ENCODE peak calls at places on chromosomes 7 and 10, in four cellular contexts. S, R, Q and Z are unnamed samples.

GRCh38 chr7:100865372-100865911 is 1.7 kb upstream of the TRIP6 start:
- DNase-seq in S (no peak), R (no peak), Q (no peak), Z (peak; percentile 53)

GRCh38 chr7:2809903-2810628 is 34.0 kb downstream of the GNA12 start:
- DNase-seq in S (no peak), R (no peak), Q (peak; percentile 24), Z (peak; percentile 14)

GRCh38 chr10:77179015-77179695 is 458.5 kb downstream of the KCNMA1 start:
- DNase-seq in S (peak; percentile 89), R (no peak), Q (peak; percentile 61), Z (no peak)

GRCh38 chr10:124120410-124121061 is 27.1 kb upstream of the CHST15 start:
- DNase-seq in S (no peak), R (no peak), Q (no peak), Z (no peak)

GRCh38 chr7:129073204-129073603 is 18.3 kb upstream of the TNPO3 start:
- DNase-seq in S (no peak), R (no peak), Q (no peak), Z (no peak)

GRCh38 chr7:5624386-5625365 is 156.8 kb downstream of the RNF216 start:
- DNase-seq in S (no peak), R (no peak), Q (no peak), Z (no peak)

GRCh38 chr10:11813855-11814557 is 9.2 kb upstream of the PROSER2 start:
- DNase-seq in S (no peak), R (no peak), Q (no peak), Z (no peak)

GRCh38 chr7:45812946-45813345 is 59.9 kb downstream of the CCDC201 start:
- DNase-seq in S (no peak), R (no peak), Q (no peak), Z (no peak)

GRCh38 chr10:52903397-52903938 is 130.9 kb upstream of the MBL2 start:
- DNase-seq in S (no peak), R (no peak), Q (no peak), Z (no peak)

GRCh38 chr10:73907841-73908517 is 3.0 kb upstream of the PLAU start:
- DNase-seq in S (peak; percentile 60), R (no peak), Q (no peak), Z (no peak)

GRCh38 chr7:140678081-140678815 is 5.5 kb downstream of the ADCK2 start:
- DNase-seq in S (no peak), R (no peak), Q (no peak), Z (no peak)

GRCh38 chr7:16431646-16432424 is 10.5 kb upstream of the CRPPA start:
- DNase-seq in S (no peak), R (no peak), Q (no peak), Z (no peak)

GRCh38 chr10:22803201-22803895 is 89.0 kb upstream of the PIP4K2A start:
- DNase-seq in S (no peak), R (no peak), Q (no peak), Z (no peak)

GRCh38 chr10:19815478-19816419 is 483 bp upstream of the PLXDC2 start:
- DNase-seq in S (peak; percentile 65), R (peak; percentile 94), Q (peak; percentile 81), Z (peak; percentile 58)

GRCh38 chr10:19819419-19820033 is 3.3 kb downstream of the PLXDC2 start:
- DNase-seq in S (peak; percentile 18), R (no peak), Q (peak; percentile 53), Z (no peak)

GRCh38 chr10:19816420-19817250 is at the start of gene PLXDC2:
- DNase-seq in S (no peak), R (no peak), Q (peak; percentile 47), Z (no peak)

GRCh38 chr10:19815036-19815435 is 1.2 kb upstream of the PLXDC2 start:
- DNase-seq in S (no peak), R (no peak), Q (no peak), Z (no peak)

DNA sequence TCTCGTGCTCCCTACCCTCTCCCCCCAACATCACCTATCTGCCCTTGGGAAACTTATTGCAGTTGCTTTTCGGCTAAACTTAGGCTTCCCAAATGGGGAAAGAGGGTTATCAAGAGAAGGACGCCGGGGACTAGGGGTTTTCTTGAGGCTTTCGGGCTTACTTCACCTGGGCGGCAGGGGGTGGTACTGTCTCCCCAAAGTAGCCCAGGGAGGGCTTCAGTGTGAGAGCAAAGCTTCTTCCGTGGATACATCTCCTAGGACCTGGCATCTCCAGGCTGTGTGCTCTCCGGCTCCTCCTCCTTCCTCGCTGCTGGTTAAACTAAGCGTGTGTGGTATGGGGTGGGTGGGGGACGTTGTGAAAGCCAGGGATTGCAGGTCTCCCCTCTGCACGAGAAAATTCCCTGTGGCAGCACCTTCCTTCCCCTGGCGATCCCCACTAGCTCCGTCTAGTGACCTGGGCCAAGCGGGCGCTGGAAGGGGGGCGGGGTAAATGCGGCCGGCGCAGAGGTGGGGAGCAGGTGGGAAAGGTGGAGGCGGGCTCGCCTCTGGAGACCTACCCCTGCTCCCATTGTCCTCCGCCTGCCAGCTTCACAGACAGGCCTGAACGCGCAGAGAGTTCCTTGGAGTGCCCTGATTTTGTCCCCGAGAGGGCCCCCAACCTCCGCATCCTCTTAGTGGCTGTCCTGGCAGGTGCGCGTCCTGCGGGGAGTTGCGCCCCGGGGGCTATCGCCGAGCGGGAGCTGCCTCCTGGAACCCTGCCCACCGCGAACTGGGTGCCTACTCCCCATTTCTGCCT is 1.2 kb downstream of the PLXDC2 start:
- DNase-seq in S (peak; percentile 16), R (no peak), Q (peak; percentile 30), Z (peak; percentile 52)
- TF ChIP-seq CTCF in S (no peak), R (no peak), Q (no peak), Z (no peak)

GRCh38 chr10:117132751-117133231 is 5.3 kb downstream of the VAX1 start:
- DNase-seq in S (no peak), R (no peak), Q (no peak), Z (no peak)

GRCh38 chr10:117133273-117134083 is 4.6 kb downstream of the VAX1 start:
- DNase-seq in S (no peak), R (no peak), Q (no peak), Z (no peak)

GRCh38 chr10:117135480-117136140 is 2.5 kb downstream of the VAX1 start:
- DNase-seq in S (no peak), R (no peak), Q (no peak), Z (no peak)

GRCh38 chr10:117135026-117135372 is 3.1 kb downstream of the VAX1 start:
- DNase-seq in S (no peak), R (no peak), Q (no peak), Z (no peak)

GRCh38 chr10:117134084-117135025 is 3.7 kb downstream of the VAX1 start:
- DNase-seq in S (no peak), R (no peak), Q (no peak), Z (no peak)
- H3K4me1 ChIP-seq in S (no peaks in the 10 kb centered on the region), R (peaks cover 45% of the 10 kb centered on the region), Q (peaks cover 4% of the 10 kb centered on the region), Z (peaks cover 15% of the 10 kb centered on the region)

GRCh38 chr7:105600720-105601550 is 19.6 kb upstream of the EFCAB10 start:
- DNase-seq in S (no peak), R (no peak), Q (no peak), Z (peak; percentile 50)
- TF ChIP-seq POLR2A in S (no peak), R (no peak), Q (no peak), Z (no peak)

GRCh38 chr10:48697091-48697490 is 12.4 kb downstream of the WDFY4 start:
- DNase-seq in S (no peak), R (peak; percentile 75), Q (no peak), Z (no peak)

GRCh38 chr10:48700071-48700470 is 15.4 kb downstream of the WDFY4 start:
- DNase-seq in S (no peak), R (peak; percentile 49), Q (no peak), Z (no peak)

GRCh38 chr10:48696535-48696873 is 11.8 kb downstream of the WDFY4 start:
- DNase-seq in S (no peak), R (no peak), Q (no peak), Z (no peak)

GRCh38 chr10:48698971-48699627 is 14.4 kb downstream of the WDFY4 start:
- DNase-seq in S (no peak), R (peak; percentile 80), Q (no peak), Z (no peak)

DNA sequence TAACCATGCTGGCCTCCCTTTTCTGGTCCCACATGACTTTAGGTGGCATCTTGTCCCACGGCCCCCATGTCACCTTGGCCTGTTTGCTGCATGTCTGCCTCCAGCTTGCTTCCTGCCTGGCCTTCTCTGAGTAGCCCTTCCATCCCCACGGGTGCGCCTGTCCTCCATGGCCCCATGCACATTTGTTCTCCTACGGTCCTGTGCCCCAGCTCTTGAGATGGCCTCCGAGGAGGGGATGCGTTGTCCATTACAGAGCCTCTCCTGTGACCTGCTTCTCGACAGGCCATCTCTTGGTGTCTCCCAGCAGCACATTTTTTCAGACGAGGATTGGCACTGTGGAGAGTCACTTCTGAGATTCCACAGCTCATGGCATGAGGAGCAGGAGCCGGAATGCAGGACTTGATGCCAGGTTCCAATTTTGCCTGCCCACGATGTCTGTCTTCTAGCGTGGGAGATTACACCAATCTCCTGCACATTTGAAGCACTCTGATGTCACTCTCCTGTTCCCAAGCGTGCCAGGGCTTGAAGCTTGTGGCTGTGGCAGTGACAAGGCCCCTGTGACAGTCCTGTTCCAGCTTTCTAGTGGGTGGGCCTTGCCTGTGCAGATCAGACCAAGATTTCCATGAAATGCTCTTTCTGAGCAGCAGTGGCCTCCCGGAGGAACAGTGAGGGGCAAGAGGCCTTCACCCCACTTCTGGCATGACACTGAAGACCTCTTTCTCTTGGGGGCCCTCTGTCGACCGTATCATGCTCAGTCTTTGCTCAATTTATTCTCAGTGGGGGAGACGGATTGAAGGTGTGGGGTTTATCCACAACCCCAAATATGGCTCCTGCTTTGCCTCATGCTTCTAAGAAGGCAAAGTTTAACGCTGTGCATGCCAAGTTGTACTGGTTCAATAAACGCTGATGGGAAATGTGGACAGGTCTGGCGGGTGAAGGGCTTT is 13.4 kb downstream of the WDFY4 start:
- DNase-seq in S (no peak), R (peak; percentile 82), Q (no peak), Z (no peak)
- TF ChIP-seq CTCF in S (no peak), R (no peak), Q (no peak), Z (no peak)

GRCh38 chr7:128006550-128007292 is 24.5 kb downstream of the LRRC4 start:
- DNase-seq in S (no peak), R (no peak), Q (no peak), Z (no peak)
- H3K4me1 ChIP-seq in S (peaks cover 33% of the 10 kb centered on the region), R (no peaks in the 10 kb centered on the region), Q (peaks cover 2% of the 10 kb centered on the region), Z (no peaks in the 10 kb centered on the region)